ENCODE peak calls at places on chromosome 4, in ten cellular contexts. R, W, L, P, U, O, Q, A, Y and V are unnamed samples.

GRCh38 chr4:80361329-80361900 is 25.9 kb downstream of the CFAP299 start:
- DNase-seq in R (peak), W (no peak), L (peak), P (no peak), U (no peak), O (peak), Q (no peak), A (peak), Y (no peak), V (peak)

GRCh38 chr4:189869236-189869635 is 71.4 kb upstream of the FRG1 start:
- DNase-seq in R (no peak), W (no peak), L (no peak), P (no peak), U (no peak), O (no peak), Q (no peak), A (no peak), Y (no peak), V (no peak)

GRCh38 chr4:98890698-98891097 is 38.2 kb downstream of the EIF4E start:
- DNase-seq in R (no peak), W (no peak), L (no peak), P (no peak), U (no peak), O (no peak), Q (no peak), A (peak), Y (no peak), V (no peak)

GRCh38 chr4:168304744-168305459 is 13.7 kb downstream of the DDX60 start:
- DNase-seq in R (no peak), W (no peak), L (no peak), P (no peak), U (no peak), O (no peak), Q (no peak), A (peak), Y (no peak), V (no peak)

GRCh38 chr4:176793060-176793605 is 411 bp upstream of the VEGFC start:
- DNase-seq in R (no peak), W (no peak), L (no peak), P (no peak), U (no peak), O (no peak), Q (no peak), A (no peak), Y (no peak), V (no peak)

GRCh38 chr4:147174561-147174960 is 228.9 kb upstream of the TTC29 start:
- DNase-seq in R (no peak), W (no peak), L (no peak), P (no peak), U (no peak), O (no peak), Q (no peak), A (no peak), Y (no peak), V (no peak)

GRCh38 chr4:80685219-80685618 is 345.3 kb upstream of the BMP3 start:
- DNase-seq in R (peak), W (no peak), L (no peak), P (no peak), U (no peak), O (no peak), Q (no peak), A (no peak), Y (peak), V (no peak)

GRCh38 chr4:75708218-75708691 is 16.1 kb upstream of the USO1 start:
- DNase-seq in R (no peak), W (no peak), L (no peak), P (peak), U (peak), O (no peak), Q (no peak), A (no peak), Y (no peak), V (no peak)

GRCh38 chr4:75584067-75584466 is 28.2 kb downstream of the ODAPH start:
- DNase-seq in R (no peak), W (no peak), L (no peak), P (no peak), U (no peak), O (no peak), Q (no peak), A (peak), Y (no peak), V (no peak)

GRCh38 chr4:147761218-147761883 is 29.5 kb downstream of the ARHGAP10 start:
- DNase-seq in R (no peak), W (no peak), L (no peak), P (no peak), U (no peak), O (no peak), Q (no peak), A (no peak), Y (no peak), V (no peak)

GRCh38 chr4:184972996-184973395 is 45.3 kb upstream of the HELT start:
- DNase-seq in R (no peak), W (no peak), L (no peak), P (no peak), U (no peak), O (no peak), Q (no peak), A (no peak), Y (no peak), V (no peak)

GRCh38 chr4:76282941-76283689 is 23.4 kb upstream of the STBD1 start:
- DNase-seq in R (no peak), W (no peak), L (no peak), P (no peak), U (no peak), O (no peak), Q (no peak), A (no peak), Y (no peak), V (no peak)

GRCh38 chr4:82733636-82734035 is 65.0 kb downstream of the SCD5 start:
- DNase-seq in R (no peak), W (no peak), L (no peak), P (no peak), U (no peak), O (no peak), Q (no peak), A (peak), Y (peak), V (no peak)

GRCh38 chr4:48668254-48669017 is 111.6 kb downstream of the FRYL start:
- DNase-seq in R (no peak), W (no peak), L (no peak), P (no peak), U (no peak), O (peak), Q (no peak), A (no peak), Y (no peak), V (no peak)

GRCh38 chr4:186537843-186538521 is 17.4 kb downstream of the MTNR1A start:
- DNase-seq in R (no peak), W (no peak), L (no peak), P (no peak), U (peak), O (peak), Q (no peak), A (no peak), Y (no peak), V (no peak)

GRCh38 chr4:73311428-73311827 is 52.8 kb upstream of the ANKRD17 start:
- DNase-seq in R (peak), W (no peak), L (peak), P (no peak), U (no peak), O (peak), Q (no peak), A (peak), Y (no peak), V (no peak)

GRCh38 chr4:118557298-118557851 is 127.8 kb upstream of the METTL14 start:
- DNase-seq in R (peak), W (no peak), L (no peak), P (no peak), U (no peak), O (peak), Q (no peak), A (peak), Y (peak), V (peak)

GRCh38 chr4:42391356-42391675 is 6.0 kb upstream of the SHISA3 start:
- DNase-seq in R (no peak), W (no peak), L (no peak), P (no peak), U (no peak), O (no peak), Q (no peak), A (no peak), Y (no peak), V (no peak)

GRCh38 chr4:52358855-52359254 is 300.2 kb downstream of the USP46 start:
- DNase-seq in R (no peak), W (no peak), L (no peak), P (no peak), U (no peak), O (no peak), Q (no peak), A (peak), Y (no peak), V (no peak)

GRCh38 chr4:41145571-41146078 is 68.7 kb downstream of the APBB2 start:
- DNase-seq in R (no peak), W (no peak), L (no peak), P (no peak), U (no peak), O (peak), Q (no peak), A (peak), Y (no peak), V (no peak)

GRCh38 chr4:119498520-119498919 is 130.1 kb downstream of the PDE5A start:
- DNase-seq in R (peak), W (no peak), L (no peak), P (no peak), U (no peak), O (no peak), Q (peak), A (peak), Y (no peak), V (no peak)

GRCh38 chr4:4254179-4254578 is 6.2 kb upstream of the TMEM128 start:
- DNase-seq in R (no peak), W (no peak), L (no peak), P (no peak), U (no peak), O (no peak), Q (no peak), A (no peak), Y (no peak), V (no peak)

GRCh38 chr4:38144029-38144428 is 183.8 kb downstream of the PTTG2 start:
- DNase-seq in R (no peak), W (no peak), L (no peak), P (no peak), U (no peak), O (no peak), Q (no peak), A (no peak), Y (no peak), V (no peak)

GRCh38 chr4:7960790-7961655 is 21.4 kb upstream of the AFAP1 start:
- DNase-seq in R (no peak), W (peak), L (no peak), P (no peak), U (peak), O (no peak), Q (no peak), A (peak), Y (peak), V (no peak)

GRCh38 chr4:53010320-53010719 is 148.2 kb downstream of the RASL11B start:
- DNase-seq in R (no peak), W (no peak), L (no peak), P (no peak), U (peak), O (no peak), Q (no peak), A (peak), Y (no peak), V (no peak)